ENCODE peak calls at places on chromosomes 6 and 20, in six cellular contexts. One of them, this sample, is unnamed.

GRCh38 chr6:45872827-45873226 is 142.8 kb downstream of the CLIC5 start:
- DNase-seq in dorsolateral prefrontal cortex: no peak
- DNase-seq in activated T-cell treated with anti-CD3 and anti-CD28 coated beads, Interleukin-2, amount 50 U/mL, for 24 hours: no peak
- DNase-seq in ELR: no peak
- DNase-seq in mesendoderm: no peak
- DNase-seq in amniotic stem cell: no peak
- DNase-seq in this sample: no peak

GRCh38 chr6:4358414-4359107 is 223.2 kb upstream of the ECI2 start:
- DNase-seq in dorsolateral prefrontal cortex: peak
- DNase-seq in activated T-cell treated with anti-CD3 and anti-CD28 coated beads, Interleukin-2, amount 50 U/mL, for 24 hours: peak
- DNase-seq in ELR: peak
- DNase-seq in mesendoderm: peak
- DNase-seq in amniotic stem cell: peak
- DNase-seq in this sample: peak

GRCh38 chr20:5364997-5365597 is 48.3 kb upstream of the PROKR2 start:
- DNase-seq in dorsolateral prefrontal cortex: no peak
- DNase-seq in activated T-cell treated with anti-CD3 and anti-CD28 coated beads, Interleukin-2, amount 50 U/mL, for 24 hours: no peak
- DNase-seq in ELR: peak
- DNase-seq in mesendoderm: peak
- DNase-seq in amniotic stem cell: no peak
- DNase-seq in this sample: no peak

GRCh38 chr6:97053643-97054411 is 129.3 kb downstream of the KLHL32 start:
- DNase-seq in dorsolateral prefrontal cortex: no peak
- DNase-seq in activated T-cell treated with anti-CD3 and anti-CD28 coated beads, Interleukin-2, amount 50 U/mL, for 24 hours: no peak
- DNase-seq in ELR: peak
- DNase-seq in mesendoderm: no peak
- DNase-seq in amniotic stem cell: no peak
- DNase-seq in this sample: peak

GRCh38 chr6:168649209-168649608 is 208.2 kb downstream of the SMOC2 start:
- DNase-seq in dorsolateral prefrontal cortex: no peak
- DNase-seq in activated T-cell treated with anti-CD3 and anti-CD28 coated beads, Interleukin-2, amount 50 U/mL, for 24 hours: no peak
- DNase-seq in ELR: no peak
- DNase-seq in mesendoderm: no peak
- DNase-seq in amniotic stem cell: no peak
- DNase-seq in this sample: no peak

GRCh38 chr6:61868507-61869080 is 417.4 kb downstream of the KHDRBS2 start:
- DNase-seq in dorsolateral prefrontal cortex: no peak
- DNase-seq in activated T-cell treated with anti-CD3 and anti-CD28 coated beads, Interleukin-2, amount 50 U/mL, for 24 hours: no peak
- DNase-seq in ELR: no peak
- DNase-seq in mesendoderm: no peak
- DNase-seq in amniotic stem cell: no peak
- DNase-seq in this sample: no peak

GRCh38 chr20:5626603-5627002 is 123.6 kb upstream of the SHLD1 start:
- DNase-seq in dorsolateral prefrontal cortex: no peak
- DNase-seq in activated T-cell treated with anti-CD3 and anti-CD28 coated beads, Interleukin-2, amount 50 U/mL, for 24 hours: no peak
- DNase-seq in ELR: no peak
- DNase-seq in mesendoderm: no peak
- DNase-seq in amniotic stem cell: no peak
- DNase-seq in this sample: no peak

GRCh38 chr6:116217069-116217468 is 36.8 kb downstream of the TSPYL4 start:
- DNase-seq in dorsolateral prefrontal cortex: no peak
- DNase-seq in activated T-cell treated with anti-CD3 and anti-CD28 coated beads, Interleukin-2, amount 50 U/mL, for 24 hours: no peak
- DNase-seq in ELR: peak
- DNase-seq in mesendoderm: peak
- DNase-seq in amniotic stem cell: peak
- DNase-seq in this sample: peak

GRCh38 chr6:15953152-15953880 is 175.6 kb upstream of the MYLIP start:
- DNase-seq in dorsolateral prefrontal cortex: no peak
- DNase-seq in activated T-cell treated with anti-CD3 and anti-CD28 coated beads, Interleukin-2, amount 50 U/mL, for 24 hours: no peak
- DNase-seq in ELR: peak
- DNase-seq in mesendoderm: peak
- DNase-seq in amniotic stem cell: no peak
- DNase-seq in this sample: no peak